ENCODE peak calls at places on chromosomes 13 and 19, in seven cellular contexts. One of them, this sample, is unnamed.
A peak's percentile ranks its signal among the peaks of the same experiment; 100 is the strongest.

GRCh38 chr13:89627991-89628390 is 1719.5 kb upstream of the MIR17HG start:
- DNase-seq in WTC11: no peak
- DNase-seq in HCT116: no peak
- DNase-seq in HepG2: no peak
- DNase-seq in GM12878: no peak
- DNase-seq in K562: no peak
- DNase-seq in H1: no peak
- DNase-seq in this sample: no peak

GRCh38 chr19:29971002-29971401 is 29.0 kb downstream of the URI1 start:
- DNase-seq in WTC11: no peak
- DNase-seq in HCT116: no peak
- DNase-seq in HepG2: no peak
- DNase-seq in GM12878: no peak
- DNase-seq in K562: no peak
- DNase-seq in H1: no peak
- DNase-seq in this sample: no peak

GRCh38 chr13:27637289-27637626 is 15.6 kb downstream of the POLR1D start:
- DNase-seq in WTC11: no peak
- DNase-seq in HCT116: no peak
- DNase-seq in HepG2: peak; percentile 55
- DNase-seq in GM12878: no peak
- DNase-seq in K562: no peak
- DNase-seq in H1: no peak
- DNase-seq in this sample: no peak

GRCh38 chr13:110308377-110309158 is 1.5 kb downstream of the COL4A2 start:
- DNase-seq in WTC11: peak; percentile 48
- DNase-seq in HCT116: no peak
- DNase-seq in HepG2: no peak
- DNase-seq in GM12878: no peak
- DNase-seq in K562: no peak
- DNase-seq in H1: peak; percentile 60
- DNase-seq in this sample: no peak

GRCh38 chr19:29680447-29680846 is 15.2 kb downstream of the PLEKHF1 start:
- DNase-seq in WTC11: no peak
- DNase-seq in HCT116: no peak
- DNase-seq in HepG2: no peak
- DNase-seq in GM12878: no peak
- DNase-seq in K562: no peak
- DNase-seq in H1: no peak
- DNase-seq in this sample: no peak

GRCh38 chr13:28204690-28205443 is 66.5 kb downstream of the PAN3 start:
- DNase-seq in WTC11: no peak
- DNase-seq in HCT116: no peak
- DNase-seq in HepG2: peak; percentile 5
- DNase-seq in GM12878: peak; percentile 13
- DNase-seq in K562: no peak
- DNase-seq in H1: no peak
- DNase-seq in this sample: no peak

GRCh38 chr13:100214886-100215285 is 126.0 kb downstream of the PCCA start:
- DNase-seq in WTC11: no peak
- DNase-seq in HCT116: no peak
- DNase-seq in HepG2: no peak
- DNase-seq in GM12878: no peak
- DNase-seq in K562: no peak
- DNase-seq in H1: no peak
- DNase-seq in this sample: no peak

GRCh38 chr13:99959127-99959529 is 12.4 kb downstream of the ZIC5 start:
- DNase-seq in WTC11: no peak
- DNase-seq in HCT116: no peak
- DNase-seq in HepG2: no peak
- DNase-seq in GM12878: no peak
- DNase-seq in K562: no peak
- DNase-seq in H1: no peak
- DNase-seq in this sample: no peak

GRCh38 chr13:51818276-51818675 is 14.3 kb upstream of the DHRS12 start:
- DNase-seq in WTC11: no peak
- DNase-seq in HCT116: no peak
- DNase-seq in HepG2: no peak
- DNase-seq in GM12878: no peak
- DNase-seq in K562: no peak
- DNase-seq in H1: no peak
- DNase-seq in this sample: no peak

GRCh38 chr19:45440259-45440638 is 16.5 kb upstream of the ERCC1 start:
- DNase-seq in WTC11: no peak
- DNase-seq in HCT116: no peak
- DNase-seq in HepG2: no peak
- DNase-seq in GM12878: no peak
- DNase-seq in K562: no peak
- DNase-seq in H1: no peak
- DNase-seq in this sample: no peak

GRCh38 chr19:38665950-38666661 is 18.7 kb downstream of the ACTN4 start:
- DNase-seq in WTC11: peak; percentile 80
- DNase-seq in HCT116: no peak
- DNase-seq in HepG2: peak; percentile 68
- DNase-seq in GM12878: no peak
- DNase-seq in K562: no peak
- DNase-seq in H1: peak; percentile 79
- DNase-seq in this sample: no peak

GRCh38 chr19:19120308-19121156 is 17.7 kb downstream of the TMEM161A start:
- DNase-seq in WTC11: peak; percentile 100
- DNase-seq in HCT116: no peak
- DNase-seq in HepG2: peak; percentile 35
- DNase-seq in GM12878: no peak
- DNase-seq in K562: peak; percentile 99
- DNase-seq in H1: peak; percentile 100
- DNase-seq in this sample: peak; percentile 95

GRCh38 chr19:3154957-3155736 is 19.3 kb downstream of the GNA15 start:
- DNase-seq in WTC11: no peak
- DNase-seq in HCT116: peak; percentile 16
- DNase-seq in HepG2: peak; percentile 50
- DNase-seq in GM12878: peak; percentile 88
- DNase-seq in K562: peak; percentile 93
- DNase-seq in H1: no peak
- DNase-seq in this sample: no peak

GRCh38 chr13:71513414-71514063 is 353.5 kb downstream of the DACH1 start:
- DNase-seq in WTC11: no peak
- DNase-seq in HCT116: no peak
- DNase-seq in HepG2: no peak
- DNase-seq in GM12878: no peak
- DNase-seq in K562: no peak
- DNase-seq in H1: no peak
- DNase-seq in this sample: no peak

GRCh38 chr19:34998777-34999497 is 1.2 kb upstream of the GRAMD1A start:
- DNase-seq in WTC11: no peak
- DNase-seq in HCT116: no peak
- DNase-seq in HepG2: peak; percentile 23
- DNase-seq in GM12878: no peak
- DNase-seq in K562: peak; percentile 50
- DNase-seq in H1: peak; percentile 62
- DNase-seq in this sample: no peak

GRCh38 chr13:59111711-59112110 is 1052.0 kb downstream of the DIAPH3 start:
- DNase-seq in WTC11: no peak
- DNase-seq in HCT116: no peak
- DNase-seq in HepG2: no peak
- DNase-seq in GM12878: no peak
- DNase-seq in K562: no peak
- DNase-seq in H1: no peak
- DNase-seq in this sample: no peak

GRCh38 chr13:41549491-41549890 is 92.1 kb downstream of the RGCC start:
- DNase-seq in WTC11: no peak
- DNase-seq in HCT116: no peak
- DNase-seq in HepG2: no peak
- DNase-seq in GM12878: no peak
- DNase-seq in K562: no peak
- DNase-seq in H1: no peak
- DNase-seq in this sample: no peak

GRCh38 chr13:38674208-38674607 is 12.7 kb upstream of the FREM2 start:
- DNase-seq in WTC11: no peak
- DNase-seq in HCT116: no peak
- DNase-seq in HepG2: no peak
- DNase-seq in GM12878: no peak
- DNase-seq in K562: no peak
- DNase-seq in H1: no peak
- DNase-seq in this sample: no peak

GRCh38 chr13:28705734-28706133 is 13.0 kb downstream of the SLC46A3 start:
- DNase-seq in WTC11: no peak
- DNase-seq in HCT116: no peak
- DNase-seq in HepG2: no peak
- DNase-seq in GM12878: no peak
- DNase-seq in K562: no peak
- DNase-seq in H1: no peak
- DNase-seq in this sample: no peak

GRCh38 chr13:98599502-98600328 is 22.8 kb upstream of the STK24 start:
- DNase-seq in WTC11: no peak
- DNase-seq in HCT116: no peak
- DNase-seq in HepG2: peak; percentile 54
- DNase-seq in GM12878: no peak
- DNase-seq in K562: no peak
- DNase-seq in H1: no peak
- DNase-seq in this sample: no peak
- TF ChIP-seq SP1 in WTC11: no peak
- TF ChIP-seq SP1 in HCT116: no peak
- TF ChIP-seq SP1 in HepG2: no peak
- TF ChIP-seq SP1 in GM12878: no peak
- TF ChIP-seq SP1 in K562: no peak
- TF ChIP-seq SP1 in H1: peak; percentile 30
- TF ChIP-seq SP1 in this sample: no peak

GRCh38 chr19:41324921-41325639 is 15.1 kb downstream of the CCDC97 start:
- DNase-seq in WTC11: peak; percentile 73
- DNase-seq in HCT116: no peak
- DNase-seq in HepG2: peak; percentile 82
- DNase-seq in GM12878: no peak
- DNase-seq in K562: peak; percentile 92
- DNase-seq in H1: peak; percentile 83
- DNase-seq in this sample: no peak

GRCh38 chr19:41324231-41324702 is 14.3 kb downstream of the CCDC97 start:
- DNase-seq in WTC11: no peak
- DNase-seq in HCT116: no peak
- DNase-seq in HepG2: no peak
- DNase-seq in GM12878: no peak
- DNase-seq in K562: no peak
- DNase-seq in H1: no peak
- DNase-seq in this sample: no peak

GRCh38 chr19:41323023-41323422 is 13.1 kb downstream of the CCDC97 start:
- DNase-seq in WTC11: no peak
- DNase-seq in HCT116: no peak
- DNase-seq in HepG2: no peak
- DNase-seq in GM12878: no peak
- DNase-seq in K562: no peak
- DNase-seq in H1: no peak
- DNase-seq in this sample: no peak

GRCh38 chr19:41322451-41322850 is 12.5 kb downstream of the CCDC97 start:
- DNase-seq in WTC11: no peak
- DNase-seq in HCT116: no peak
- DNase-seq in HepG2: no peak
- DNase-seq in GM12878: no peak
- DNase-seq in K562: no peak
- DNase-seq in H1: no peak
- DNase-seq in this sample: no peak

DNA sequence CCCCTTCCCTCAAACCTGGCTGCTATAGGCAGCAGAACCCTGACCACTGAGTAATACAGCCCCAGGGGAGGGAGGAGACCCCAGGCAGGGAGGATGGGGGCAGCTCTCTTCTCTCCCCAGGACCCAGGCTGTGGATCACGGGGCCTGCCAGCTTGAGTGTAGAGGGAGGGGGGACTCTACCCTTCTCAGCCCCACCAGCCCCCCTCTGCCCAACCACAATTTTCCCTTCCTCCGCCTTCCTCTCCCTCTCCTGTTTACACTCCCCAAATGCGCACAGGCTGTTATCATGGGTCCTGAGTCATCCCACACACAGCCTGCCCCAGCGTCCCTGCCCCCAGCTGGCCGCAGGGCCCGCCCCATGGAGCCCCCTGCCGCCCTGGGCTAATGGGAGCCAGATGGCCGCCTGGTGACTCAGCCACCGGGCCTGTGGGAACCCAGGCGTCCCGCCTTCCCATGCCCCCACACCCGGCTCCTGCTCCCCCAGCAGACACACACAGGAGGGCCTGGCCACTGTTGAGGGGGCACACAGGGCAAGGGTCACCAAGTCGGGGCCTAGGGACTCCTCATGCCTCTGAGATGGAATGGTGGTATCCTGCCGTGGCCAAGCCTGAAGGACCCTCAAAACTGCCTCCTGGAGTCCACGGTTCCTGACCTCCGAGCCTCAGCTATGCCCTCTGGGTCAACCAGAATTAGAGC is 13.6 kb downstream of the CCDC97 start:
- DNase-seq in WTC11: no peak
- DNase-seq in HCT116: no peak
- DNase-seq in HepG2: peak; percentile 87
- DNase-seq in GM12878: no peak
- DNase-seq in K562: peak; percentile 85
- DNase-seq in H1: no peak
- DNase-seq in this sample: no peak
- TF ChIP-seq SP1 in WTC11: no peak
- TF ChIP-seq SP1 in HCT116: no peak
- TF ChIP-seq SP1 in HepG2: no peak
- TF ChIP-seq SP1 in GM12878: no peak
- TF ChIP-seq SP1 in K562: no peak
- TF ChIP-seq SP1 in H1: no peak
- TF ChIP-seq SP1 in this sample: no peak

DNA sequence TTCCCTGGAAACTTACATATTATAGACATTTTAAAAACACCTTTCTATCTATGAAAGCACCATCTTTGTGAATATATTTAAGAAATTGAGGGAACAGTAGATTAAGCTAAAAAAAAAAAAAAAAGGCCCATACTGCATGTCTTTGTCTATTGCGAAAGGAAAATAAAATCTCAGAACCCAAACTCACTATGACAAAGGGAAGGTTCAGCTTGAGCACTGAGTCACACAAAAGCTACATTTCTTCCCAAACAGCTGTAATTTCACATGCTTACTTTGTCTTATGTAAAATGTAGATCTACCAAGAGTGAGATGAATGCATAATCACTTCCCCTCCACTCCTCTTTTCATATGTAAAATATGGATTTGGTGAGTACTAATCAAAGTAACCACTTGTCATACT is 640.0 kb upstream of the KLF12 start:
- DNase-seq in WTC11: no peak
- DNase-seq in HCT116: no peak
- DNase-seq in HepG2: no peak
- DNase-seq in GM12878: no peak
- DNase-seq in K562: no peak
- DNase-seq in H1: no peak
- DNase-seq in this sample: no peak
- TF ChIP-seq SP1 in WTC11: no peak
- TF ChIP-seq SP1 in HCT116: no peak
- TF ChIP-seq SP1 in HepG2: no peak
- TF ChIP-seq SP1 in GM12878: no peak
- TF ChIP-seq SP1 in K562: no peak
- TF ChIP-seq SP1 in H1: no peak
- TF ChIP-seq SP1 in this sample: no peak

DNA sequence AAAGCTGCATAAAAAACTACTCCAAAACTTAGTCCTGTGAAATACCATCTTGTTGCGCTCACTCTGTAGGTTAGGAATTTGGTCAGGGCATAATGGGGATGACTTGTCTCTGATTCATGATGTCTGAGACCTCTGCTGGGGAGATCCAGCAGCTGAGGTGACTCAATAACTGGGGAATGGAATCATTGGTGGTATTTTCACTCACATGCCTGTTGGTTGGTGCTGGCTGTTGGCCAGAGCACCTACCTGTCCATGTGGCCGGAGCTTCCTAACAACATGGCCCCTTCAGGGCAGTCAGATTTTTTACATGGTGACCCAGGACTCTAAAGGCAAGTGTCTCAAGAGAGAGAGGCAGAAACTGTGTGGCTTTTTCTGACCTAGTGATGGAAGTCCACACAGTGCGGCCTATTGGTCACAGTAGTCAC is 7.4 kb upstream of the ESD start:
- DNase-seq in WTC11: no peak
- DNase-seq in HCT116: peak; percentile 64
- DNase-seq in HepG2: peak; percentile 9
- DNase-seq in GM12878: no peak
- DNase-seq in K562: no peak
- DNase-seq in H1: no peak
- DNase-seq in this sample: no peak
- TF ChIP-seq SP1 in WTC11: no peak
- TF ChIP-seq SP1 in HCT116: peak; percentile 52
- TF ChIP-seq SP1 in HepG2: no peak
- TF ChIP-seq SP1 in GM12878: no peak
- TF ChIP-seq SP1 in K562: no peak
- TF ChIP-seq SP1 in H1: no peak
- TF ChIP-seq SP1 in this sample: no peak

This sample was measured in HEK293T.